ENCODE peak calls at places on chromosomes 4 and X, in seven cellular contexts. C is neural progenitor cell; F is fibroblast of lung; D is pancreas; Q is MM.1S; H is naive thymus-derived CD4-positive, alpha-beta T cell; O is uterus. I is an unnamed sample. For H3K4me1, the result is how much of the 10 kb centered on the place peaks cover.

GRCh38 chrX:28901637-28902036 is 314.4 kb downstream of the IL1RAPL1 start:
- DNase-seq in C (no peak), H (no peak), O (no peak), D (no peak), F (peak), Q (no peak), I (no peak)

GRCh38 chr4:25439913-25440477 is 62.9 kb downstream of the ANAPC4 start:
- DNase-seq in D (no peak), Q (peak), F (peak), C (peak), H (peak), O (no peak), I (peak)

GRCh38 chr4:15438939-15439524 is 11.2 kb downstream of the C1QTNF7 start:
- DNase-seq in H (no peak), O (no peak), C (no peak), D (no peak), F (peak), Q (no peak), I (no peak)

GRCh38 chr4:30714408-30715031 is 5.6 kb upstream of the PCDH7 start:
- DNase-seq in F (peak), O (peak), C (peak), Q (peak), D (no peak), H (no peak), I (peak)

GRCh38 chr4:101191302-101192098 is 155.8 kb downstream of the PPP3CA start:
- DNase-seq in O (peak), D (peak), C (peak), H (no peak), Q (no peak), F (peak), I (no peak)

GRCh38 chrX:15151267-15152196 is 118.4 kb downstream of the ASB9 start:
- DNase-seq in C (no peak), H (peak), F (no peak), D (no peak), O (no peak), Q (no peak), I (no peak)

GRCh38 chr4:168765726-168766125 is 244.3 kb downstream of the CBR4 start:
- DNase-seq in F (peak), H (no peak), O (no peak), Q (no peak), C (no peak), D (no peak), I (peak)

GRCh38 chrX:151505796-151506195 is 57.7 kb upstream of the PASD1 start:
- DNase-seq in O (no peak), D (no peak), Q (no peak), C (peak), F (no peak), H (no peak), I (peak)

GRCh38 chr4:108171541-108172230 is 3.0 kb upstream of the LEF1 start:
- DNase-seq in C (peak), H (peak), Q (no peak), O (no peak), F (no peak), D (peak), I (no peak)

GRCh38 chr4:22237846-22238513 is 277.9 kb downstream of the ADGRA3 start:
- DNase-seq in F (peak), D (no peak), H (no peak), C (peak), O (no peak), Q (peak), I (peak)

GRCh38 chr4:123477804-123478209 is 81.2 kb downstream of the SPRY1 start:
- DNase-seq in D (no peak), H (peak), C (no peak), O (no peak), Q (no peak), F (peak), I (peak)

GRCh38 chr4:158938462-158939044 is 164.3 kb upstream of the RAPGEF2 start:
- DNase-seq in Q (no peak), C (no peak), D (no peak), H (no peak), O (no peak), F (peak), I (no peak)

GRCh38 chr4:186260117-186260503 is 5.9 kb upstream of the F11 start:
- DNase-seq in H (no peak), C (no peak), F (no peak), Q (no peak), O (no peak), D (peak), I (peak)

GRCh38 chr4:8076023-8076422 is 82.6 kb downstream of the ABLIM2 start:
- DNase-seq in Q (no peak), H (no peak), F (no peak), D (no peak), C (no peak), O (no peak), I (no peak)

GRCh38 chr4:187393546-187394344 is 601.8 kb upstream of the ZFP42 start:
- DNase-seq in Q (no peak), O (no peak), C (no peak), D (no peak), F (no peak), H (no peak), I (no peak)

GRCh38 chrX:124555036-124555595 is 208.8 kb downstream of the SH2D1A start:
- DNase-seq in Q (no peak), H (no peak), O (no peak), F (peak), D (no peak), C (no peak), I (no peak)

GRCh38 chr4:24105183-24106039 is 215.6 kb upstream of the PPARGC1A start:
- DNase-seq in Q (no peak), H (no peak), O (no peak), D (no peak), F (peak), C (no peak), I (peak)

GRCh38 chrX:130082244-130083106 is 27.8 kb downstream of the ELF4 start:
- DNase-seq in C (no peak), H (peak), Q (peak), F (no peak), D (no peak), O (peak), I (peak)

GRCh38 chr4:85747871-85748491 is 273.0 kb downstream of the ARHGAP24 start:
- DNase-seq in H (peak), D (no peak), F (peak), C (peak), O (no peak), Q (peak), I (peak)

GRCh38 chr4:147175460-147176025 is 229.9 kb upstream of the TTC29 start:
- DNase-seq in O (no peak), F (no peak), C (peak), D (no peak), Q (no peak), H (no peak), I (no peak)

GRCh38 chr4:183987987-183988392 is 82.9 kb downstream of the STOX2 start:
- DNase-seq in D (no peak), C (peak), H (no peak), F (peak), O (peak), Q (no peak), I (peak)

GRCh38 chrX:152865232-152865920 is 32.5 kb upstream of the ZNF185 start:
- DNase-seq in F (no peak), O (peak), Q (no peak), C (no peak), D (no peak), H (no peak), I (no peak)

GRCh38 chr4:148072789-148073188 is 340.9 kb downstream of the ARHGAP10 start:
- DNase-seq in H (no peak), C (no peak), D (no peak), F (no peak), O (no peak), Q (no peak), I (no peak)

GRCh38 chrX:50579955-50580354 is 109.3 kb upstream of the DGKK start:
- DNase-seq in H (peak), D (no peak), C (peak), O (no peak), Q (peak), F (peak), I (peak)

GRCh38 chrX:3250946-3251345 is 95.5 kb downstream of the MXRA5 start:
- DNase-seq in C (no peak), H (no peak), D (no peak), Q (no peak), F (no peak), O (no peak), I (no peak)

GRCh38 chr4:145045180-145045579 is 52.8 kb downstream of the ANAPC10 start:
- DNase-seq in H (no peak), Q (peak), O (no peak), F (no peak), C (no peak), D (no peak), I (no peak)

GRCh38 chr4:112633477-112634235 is 3.1 kb downstream of the ZGRF1 start:
- DNase-seq in F (peak), D (no peak), C (peak), O (no peak), H (peak), Q (peak), I (peak)

GRCh38 chrX:19855700-19856381 is 31.6 kb downstream of the SH3KBP1 start:
- DNase-seq in C (no peak), F (no peak), O (no peak), H (no peak), D (no peak), Q (peak), I (no peak)

GRCh38 chr4:39118034-39118658 is 56.1 kb downstream of the KLHL5 start:
- DNase-seq in D (no peak), Q (peak), H (no peak), F (no peak), O (no peak), C (no peak), I (no peak)

GRCh38 chr4:143294310-143294709 is 42.4 kb upstream of the GAB1 start:
- DNase-seq in Q (no peak), D (no peak), O (peak), C (no peak), F (peak), H (no peak), I (peak)

GRCh38 chr4:106985830-106986229 is 50.3 kb downstream of the DKK2 start:
- DNase-seq in Q (no peak), H (no peak), D (no peak), C (no peak), F (no peak), O (no peak), I (no peak)

GRCh38 chr4:41795796-41796195 is 47.3 kb upstream of the PHOX2B start:
- DNase-seq in D (no peak), F (no peak), H (no peak), Q (no peak), C (no peak), O (no peak), I (no peak)

GRCh38 chr4:3293410-3294391 is 880 bp downstream of the RGS12 start:
- DNase-seq in F (no peak), O (no peak), C (no peak), D (peak), Q (no peak), H (peak), I (no peak)

GRCh38 chr4:105140684-105141490 is 5.8 kb upstream of the TET2 start:
- DNase-seq in C (peak), F (peak), D (no peak), H (peak), O (no peak), Q (peak), I (peak)

GRCh38 chrX:118271770-118272169 is 74.1 kb upstream of the WDR44 start:
- DNase-seq in O (no peak), C (peak), F (peak), Q (no peak), D (no peak), H (no peak), I (peak)
- H3K4me1 ChIP-seq in O (under half), C (under half), F (under half), Q (under half), D (under half), H (under half), I (under half)

GRCh38 chrX:133583825-133584224 is 168.5 kb upstream of the GPC4 start:
- DNase-seq in O (no peak), D (no peak), Q (no peak), F (no peak), C (no peak), H (no peak), I (no peak)
- H3K4me3 ChIP-seq in O (no peak), D (no peak), Q (no peak), F (no peak), C (no peak), H (no peak), I (no peak)

GRCh38 chr4:128818442-128818841 is 8.9 kb downstream of the JADE1 start:
- DNase-seq in D (no peak), Q (peak), H (no peak), O (no peak), C (no peak), F (no peak), I (no peak)
- H3K4me1 ChIP-seq in D (under half), Q (under half), H (under half), O (under half), C (under half), F (under half), I (under half)

DNA sequence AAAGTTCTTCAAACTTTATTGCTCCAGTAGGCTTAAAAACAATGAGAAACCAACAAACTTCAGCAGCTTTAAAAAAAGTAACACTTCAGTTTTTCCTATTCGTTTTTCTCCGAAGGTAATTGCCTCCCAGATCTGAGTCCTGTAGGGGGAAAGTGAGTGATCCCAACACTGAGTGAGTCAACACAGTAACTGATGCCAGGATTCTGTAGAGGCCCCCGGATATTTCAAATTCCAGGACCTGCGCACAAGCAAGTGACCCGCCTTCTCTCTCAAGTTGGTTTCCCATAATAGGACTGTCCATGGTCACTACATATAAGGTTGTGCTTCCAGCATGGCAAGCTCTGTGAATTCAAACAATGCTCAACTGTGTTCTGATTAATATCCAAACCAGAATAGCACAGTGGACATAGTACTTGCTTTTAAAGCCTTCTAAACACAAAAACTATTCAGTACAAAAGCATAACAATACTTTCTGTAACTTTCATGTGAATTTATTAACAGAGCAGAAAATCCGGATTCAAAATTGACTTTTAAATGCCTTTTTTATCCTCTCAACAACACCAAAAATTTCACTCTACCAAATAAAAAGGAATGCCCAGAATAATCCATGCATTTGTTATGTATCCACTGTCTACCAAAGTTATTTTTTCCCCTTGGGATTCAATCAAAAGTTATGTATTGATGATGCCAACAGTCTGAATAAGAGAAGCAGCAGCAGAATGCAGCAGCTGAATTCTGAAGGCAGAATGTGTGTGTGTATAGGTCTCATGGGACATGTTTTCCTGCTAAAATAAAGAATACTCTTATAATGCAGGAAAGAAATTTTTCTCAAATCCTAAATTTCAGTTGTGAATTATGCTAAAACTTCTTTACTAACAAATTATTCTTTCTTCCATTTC is at the start of gene DMD:
- DNase-seq in H (no peak), O (peak), F (peak), C (peak), Q (no peak), D (no peak), I (peak)
- H3K4me3 ChIP-seq in H (no peak), O (peak), F (peak), C (no peak), Q (no peak), D (peak), I (no peak)

I was measured in small intestine.